ENCODE peak calls at places on chromosome 22, in seven cellular contexts. One of them, this sample, is unnamed.

GRCh38 chr22:49233507-49234100 is 594.1 kb downstream of the BRD1 start:
- DNase-seq in OCI-LY7: no peak
- DNase-seq in omental fat pad: no peak
- DNase-seq in NCI-H1092 treated with DMSO at 0.1 percent for 48 hours: no peak
- DNase-seq in CD8-positive, alpha-beta T cell: peak; percentile 39
- DNase-seq in chondrocyte: peak; percentile 53
- DNase-seq in EL: no peak
- DNase-seq in this sample: no peak

GRCh38 chr22:37904572-37905533 is 1.2 kb upstream of the MICALL1 start:
- DNase-seq in OCI-LY7: no peak
- DNase-seq in CD8-positive, alpha-beta T cell: no peak
- DNase-seq in omental fat pad: peak; percentile 71
- DNase-seq in chondrocyte: no peak
- DNase-seq in EL: peak; percentile 99
- DNase-seq in NCI-H1092 treated with DMSO at 0.1 percent for 48 hours: no peak
- DNase-seq in this sample: peak; percentile 64

GRCh38 chr22:25208743-25209505 is 9.3 kb downstream of the CRYBB3 start:
- DNase-seq in CD8-positive, alpha-beta T cell: no peak
- DNase-seq in chondrocyte: no peak
- DNase-seq in omental fat pad: no peak
- DNase-seq in EL: no peak
- DNase-seq in OCI-LY7: no peak
- DNase-seq in NCI-H1092 treated with DMSO at 0.1 percent for 48 hours: no peak
- DNase-seq in this sample: no peak

GRCh38 chr22:46033256-46034200 is 56.6 kb upstream of the WNT7B start:
- DNase-seq in chondrocyte: no peak
- DNase-seq in OCI-LY7: no peak
- DNase-seq in CD8-positive, alpha-beta T cell: no peak
- DNase-seq in NCI-H1092 treated with DMSO at 0.1 percent for 48 hours: no peak
- DNase-seq in omental fat pad: no peak
- DNase-seq in EL: peak; percentile 31
- DNase-seq in this sample: no peak

GRCh38 chr22:38718414-38718813 is 12.7 kb downstream of the GTPBP1 start:
- DNase-seq in chondrocyte: no peak
- DNase-seq in omental fat pad: peak; percentile 50
- DNase-seq in EL: peak; percentile 91
- DNase-seq in OCI-LY7: no peak
- DNase-seq in CD8-positive, alpha-beta T cell: no peak
- DNase-seq in NCI-H1092 treated with DMSO at 0.1 percent for 48 hours: no peak
- DNase-seq in this sample: peak; percentile 31

GRCh38 chr22:28188480-28188879 is 269.4 kb upstream of the PITPNB start:
- DNase-seq in NCI-H1092 treated with DMSO at 0.1 percent for 48 hours: no peak
- DNase-seq in omental fat pad: no peak
- DNase-seq in CD8-positive, alpha-beta T cell: no peak
- DNase-seq in EL: no peak
- DNase-seq in OCI-LY7: no peak
- DNase-seq in chondrocyte: no peak
- DNase-seq in this sample: peak; percentile 13

GRCh38 chr22:46515208-46516111 is 22.0 kb downstream of the CELSR1 start:
- DNase-seq in OCI-LY7: no peak
- DNase-seq in chondrocyte: no peak
- DNase-seq in omental fat pad: no peak
- DNase-seq in EL: peak; percentile 34
- DNase-seq in NCI-H1092 treated with DMSO at 0.1 percent for 48 hours: no peak
- DNase-seq in CD8-positive, alpha-beta T cell: no peak
- DNase-seq in this sample: no peak

GRCh38 chr22:49726022-49726681 is 101.5 kb downstream of the BRD1 start:
- DNase-seq in NCI-H1092 treated with DMSO at 0.1 percent for 48 hours: no peak
- DNase-seq in OCI-LY7: no peak
- DNase-seq in chondrocyte: no peak
- DNase-seq in omental fat pad: no peak
- DNase-seq in CD8-positive, alpha-beta T cell: no peak
- DNase-seq in EL: no peak
- DNase-seq in this sample: no peak